ENCODE peak calls at places on chromosomes 11 and 22, in four cellular contexts. A, J, V and I are unnamed samples.

GRCh38 chr11:58923300-58923788 is 15.9 kb upstream of the GLYATL1 start:
- DNase-seq in A (no peak), J (no peak), V (no peak), I (no peak)

GRCh38 chr11:115164774-115165173 is 339.4 kb downstream of the CADM1 start:
- DNase-seq in A (no peak), J (no peak), V (no peak), I (no peak)

GRCh38 chr11:134560566-134561347 is 148.7 kb upstream of the B3GAT1 start:
- DNase-seq in A (peak), J (peak), V (no peak), I (no peak)

GRCh38 chr11:71568707-71569349 is 3.5 kb downstream of the KRTAP5-10 start:
- DNase-seq in A (no peak), J (no peak), V (no peak), I (no peak)

GRCh38 chr11:66076561-66076960 is 6.5 kb downstream of the PACS1 start:
- DNase-seq in A (no peak), J (no peak), V (no peak), I (no peak)

GRCh38 chr11:116853461-116854073 is 16.1 kb upstream of the APOA1 start:
- DNase-seq in A (no peak), J (no peak), V (peak), I (no peak)

GRCh38 chr11:76625787-76626186 is 44.8 kb downstream of the LRRC32 start:
- DNase-seq in A (no peak), J (peak), V (no peak), I (no peak)

GRCh38 chr11:66546368-66546965 is at the start of gene ACTN3:
- DNase-seq in A (peak), J (peak), V (no peak), I (no peak)

GRCh38 chr11:93614111-93614784 is 47.2 kb upstream of the CEP295 start:
- DNase-seq in A (no peak), J (peak), V (no peak), I (peak)

GRCh38 chr22:46462726-46463371 is 74.6 kb downstream of the CELSR1 start:
- DNase-seq in A (no peak), J (no peak), V (peak), I (no peak)

GRCh38 chr11:44351898-44352498 is 42.1 kb upstream of the ALX4 start:
- DNase-seq in A (no peak), J (no peak), V (no peak), I (no peak)

GRCh38 chr22:46573781-46574437 is 36.5 kb upstream of the CELSR1 start:
- DNase-seq in A (no peak), J (no peak), V (no peak), I (no peak)

GRCh38 chr11:43245471-43245870 is 66.3 kb upstream of the API5 start:
- DNase-seq in A (no peak), J (no peak), V (no peak), I (no peak)

GRCh38 chr11:133323354-133323753 is 208.9 kb downstream of the OPCML start:
- DNase-seq in A (no peak), J (no peak), V (no peak), I (no peak)

GRCh38 chr11:107592813-107593212 is 1.9 kb downstream of the ELMOD1 start:
- DNase-seq in A (no peak), J (no peak), V (no peak), I (no peak)

GRCh38 chr11:115760528-115760837 is 256.3 kb upstream of the CADM1 start:
- DNase-seq in A (peak), J (no peak), V (no peak), I (no peak)

DNA sequence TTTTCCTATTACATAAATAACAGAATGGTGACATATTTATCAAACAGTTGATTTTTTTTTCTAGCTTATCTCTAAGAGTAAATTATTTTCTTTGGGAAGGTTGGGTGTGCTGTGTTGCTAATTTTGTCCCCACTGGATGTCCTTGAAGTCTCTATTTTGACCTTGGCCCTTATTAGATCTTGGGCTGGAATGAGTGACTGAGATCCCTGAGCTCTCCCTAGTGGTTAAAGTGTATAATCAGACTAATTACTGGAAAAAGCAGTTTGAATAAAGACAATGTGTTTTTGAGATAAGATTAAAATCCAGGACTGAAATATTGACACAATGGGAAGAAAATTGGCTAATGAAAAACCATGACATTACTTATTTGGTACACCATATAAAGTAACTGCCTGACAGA is 56.1 kb downstream of the AASDHPPT start:
- DNase-seq in A (no peak), J (no peak), V (no peak), I (no peak)
- TF ChIP-seq CTCF in A (no peak), J (no peak), V (peak), I (no peak)

DNA sequence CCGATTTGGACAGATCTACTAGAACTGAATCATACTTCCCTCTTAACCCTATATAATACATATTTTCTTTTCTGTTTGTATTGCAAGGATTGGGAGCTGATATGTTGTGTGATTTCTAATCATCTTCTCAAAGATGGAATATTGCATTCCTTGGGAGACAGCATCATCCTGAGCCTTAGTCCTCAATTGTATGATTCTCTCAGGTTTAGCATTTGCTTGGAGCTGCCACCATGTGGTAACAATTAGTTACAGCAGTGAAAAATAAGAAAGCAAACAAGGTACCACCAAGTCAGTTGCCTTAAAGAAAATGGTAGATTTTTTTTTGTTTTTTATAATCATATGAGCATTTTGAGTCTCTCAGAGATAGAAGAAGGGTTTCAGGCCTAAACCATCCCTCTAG is 11.9 kb downstream of the SNX19 start:
- DNase-seq in A (no peak), J (no peak), V (no peak), I (no peak)
- TF ChIP-seq CTCF in A (no peak), J (peak), V (peak), I (peak)

GRCh38 chr11:86116996-86117705 is 48.3 kb upstream of the PICALM start:
- DNase-seq in A (no peak), J (no peak), V (no peak), I (no peak)
- TF ChIP-seq CTCF in A (no peak), J (no peak), V (no peak), I (no peak)

DNA sequence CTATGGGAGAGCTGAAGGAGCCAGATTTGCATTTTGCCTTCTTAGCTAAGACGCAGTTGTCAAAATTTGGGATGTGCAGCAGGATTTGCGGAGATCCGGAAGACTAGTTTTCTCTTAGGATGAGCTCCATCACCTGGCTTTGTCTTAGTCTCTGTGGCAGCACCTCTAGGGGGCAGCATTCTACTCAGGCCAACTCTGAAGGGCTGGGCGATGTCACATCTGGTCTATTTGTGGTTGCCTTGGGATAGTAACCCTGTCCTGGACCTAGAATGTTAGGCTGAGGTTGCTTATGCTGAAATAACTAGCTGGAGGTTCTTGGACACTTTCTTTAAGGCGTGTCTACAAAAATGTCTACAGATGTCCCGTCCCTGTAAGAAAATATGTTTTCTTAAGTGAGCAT is 116.2 kb downstream of the FAT3 start:
- DNase-seq in A (no peak), J (peak), V (no peak), I (peak)
- TF ChIP-seq CTCF in A (no peak), J (peak), V (peak), I (peak)

GRCh38 chr22:25900880-25901279 is 158.9 kb downstream of the MYO18B start:
- DNase-seq in A (no peak), J (no peak), V (no peak), I (no peak)

GRCh38 chr22:25899566-25899965 is 157.6 kb downstream of the MYO18B start:
- DNase-seq in A (no peak), J (no peak), V (no peak), I (no peak)

GRCh38 chr22:25900390-25900789 is 158.4 kb downstream of the MYO18B start:
- DNase-seq in A (no peak), J (no peak), V (no peak), I (no peak)

GRCh38 chr22:25902402-25902801 is 160.4 kb downstream of the MYO18B start:
- DNase-seq in A (no peak), J (no peak), V (no peak), I (no peak)

GRCh38 chr22:25903294-25903693 is 161.3 kb downstream of the MYO18B start:
- DNase-seq in A (peak), J (peak), V (no peak), I (peak)
- TF ChIP-seq CTCF in A (peak), J (peak), V (no peak), I (peak)

DNA sequence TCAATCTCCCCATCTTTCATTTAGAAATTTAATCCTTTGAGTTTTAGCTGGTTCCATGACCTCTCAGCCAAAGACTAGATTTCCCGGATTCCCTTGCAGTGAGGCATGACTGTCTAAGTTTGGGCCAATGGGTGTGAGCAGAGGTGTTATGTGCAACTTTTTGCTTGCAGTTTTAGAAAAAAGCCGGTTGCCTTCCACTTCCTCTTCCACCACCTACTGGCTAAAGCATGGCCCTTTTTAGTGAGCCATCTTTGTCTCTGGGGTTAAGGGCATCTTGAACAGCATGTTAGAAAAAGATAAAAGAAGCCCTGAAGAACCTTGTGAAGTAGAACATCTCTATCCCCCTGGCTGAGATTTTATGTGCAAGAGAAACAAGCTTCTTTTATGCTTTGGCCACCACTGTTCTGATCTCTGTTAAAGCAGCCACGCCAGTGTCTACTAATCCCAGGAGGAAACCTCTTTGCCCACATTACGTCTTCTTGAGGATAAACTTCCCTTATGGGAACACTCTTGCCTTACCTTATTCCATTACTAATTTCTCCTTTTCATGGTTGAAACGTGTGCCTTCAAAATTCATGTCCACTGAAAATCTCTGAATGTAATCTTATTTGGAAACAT is 279.9 kb downstream of the TENM4 start:
- DNase-seq in A (peak), J (no peak), V (no peak), I (no peak)
- TF ChIP-seq CTCF in A (peak), J (no peak), V (no peak), I (peak)

GRCh38 chr11:13160302-13160701 is 117.3 kb upstream of the BMAL1 start:
- DNase-seq in A (no peak), J (no peak), V (no peak), I (no peak)

GRCh38 chr11:13168281-13168680 is 109.3 kb upstream of the BMAL1 start:
- DNase-seq in A (no peak), J (no peak), V (no peak), I (no peak)

GRCh38 chr11:13160745-13161144 is 116.8 kb upstream of the BMAL1 start:
- DNase-seq in A (no peak), J (no peak), V (no peak), I (no peak)

GRCh38 chr11:13169709-13170108 is 107.9 kb upstream of the BMAL1 start:
- DNase-seq in A (no peak), J (no peak), V (peak), I (no peak)

DNA sequence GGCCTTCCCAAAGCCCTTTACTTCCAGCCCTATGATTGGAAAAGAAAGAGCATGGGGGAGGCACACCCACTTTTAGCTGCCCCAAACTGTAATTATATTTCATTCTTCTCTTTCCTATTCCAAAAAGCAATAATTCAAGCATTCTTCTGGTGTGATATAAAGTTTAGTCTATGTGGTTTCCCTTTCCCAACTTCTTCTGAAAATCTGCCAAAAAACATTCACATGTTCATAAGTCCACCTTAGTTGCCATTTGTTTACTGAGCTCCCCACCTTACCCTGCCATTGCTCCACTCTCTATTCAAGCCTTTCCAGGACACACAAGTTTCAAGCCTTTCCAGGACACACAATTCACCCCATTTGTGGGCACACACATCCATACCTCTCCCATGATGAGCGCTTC is 111.6 kb upstream of the BMAL1 start:
- DNase-seq in A (no peak), J (no peak), V (no peak), I (no peak)
- TF ChIP-seq CTCF in A (no peak), J (no peak), V (no peak), I (no peak)